ENCODE peak calls at places on chromosomes 12 and 14, in five cellular contexts. V is stimulated activated CD8-positive, alpha-beta memory T cell treated with anti-CD3 and anti-CD28 coated beads, Interleukin-4, amount 100 ng/mL, for 48 hours; J is LoVo; B is GM23248; L is A549. R is an unnamed sample.
A peak's percentile ranks its signal among the peaks of the same experiment; 100 is the strongest.

GRCh38 chr14:92425101-92425500 is 88.5 kb upstream of the RIN3 start:
- DNase-seq in V (no peak), J (peak; percentile 46), B (peak; percentile 68), L (peak; percentile 62), R (no peak)

GRCh38 chr12:107884769-107885694 is 110.5 kb downstream of the ASCL4 start:
- DNase-seq in V (peak; percentile 63), J (peak; percentile 71), B (peak; percentile 79), L (peak; percentile 61), R (peak; percentile 30)

GRCh38 chr12:64824500-64825142 is at the start of gene TBC1D30:
- DNase-seq in V (peak; percentile 34), J (no peak), B (peak; percentile 45), L (no peak), R (no peak)

GRCh38 chr12:92541024-92541423 is 161.8 kb upstream of the PLEKHG7 start:
- DNase-seq in V (no peak), J (no peak), B (no peak), L (no peak), R (no peak)

GRCh38 chr14:96986701-96987474 is 189.7 kb downstream of the VRK1 start:
- DNase-seq in V (no peak), J (no peak), B (no peak), L (no peak), R (no peak)

GRCh38 chr12:105922670-105923102 is 216.1 kb downstream of the NUAK1 start:
- DNase-seq in V (no peak), J (peak; percentile 35), B (peak; percentile 83), L (peak; percentile 76), R (no peak)

GRCh38 chr12:3967556-3968160 is 94.5 kb upstream of the PARP11 start:
- DNase-seq in V (no peak), J (no peak), B (no peak), L (no peak), R (no peak)

GRCh38 chr12:58803893-58804292 is 116.4 kb downstream of the LRIG3 start:
- DNase-seq in V (no peak), J (no peak), B (peak; percentile 85), L (peak; percentile 7), R (no peak)

GRCh38 chr12:89709994-89710872 is 1.6 kb upstream of the ATP2B1 start:
- DNase-seq in V (peak; percentile 62), J (peak; percentile 41), B (peak; percentile 74), L (no peak), R (no peak)

GRCh38 chr12:51275088-51275487 is 4.9 kb upstream of the SMAGP start:
- DNase-seq in V (no peak), J (peak; percentile 40), B (no peak), L (no peak), R (no peak)

GRCh38 chr12:22415342-22416309 is 81.1 kb upstream of the ST8SIA1 start:
- DNase-seq in V (no peak), J (peak; percentile 88), B (peak; percentile 2), L (peak; percentile 73), R (peak; percentile 65)

GRCh38 chr12:69821441-69822204 is 3.4 kb upstream of the MYRFL start:
- DNase-seq in V (no peak), J (peak; percentile 66), B (peak; percentile 9), L (peak; percentile 33), R (peak; percentile 67)

GRCh38 chr12:45612044-45612794 is 117.3 kb upstream of the ARID2 start:
- DNase-seq in V (no peak), J (no peak), B (peak; percentile 39), L (no peak), R (no peak)

GRCh38 chr12:45050751-45051489 is at the start of gene DBX2:
- DNase-seq in V (no peak), J (no peak), B (peak; percentile 26), L (peak; percentile 10), R (no peak)

GRCh38 chr14:71626281-71626835 is 305.9 kb upstream of the RGS6 start:
- DNase-seq in V (no peak), J (no peak), B (no peak), L (no peak), R (no peak)

GRCh38 chr14:23568600-23569310 is 1.2 kb upstream of the AP1G2 start:
- DNase-seq in V (no peak), J (peak; percentile 22), B (peak; percentile 28), L (peak; percentile 42), R (no peak)

GRCh38 chr14:74566174-74567125 is 45.6 kb downstream of the LTBP2 start:
- DNase-seq in V (no peak), J (peak; percentile 50), B (peak; percentile 53), L (peak; percentile 83), R (no peak)

GRCh38 chr12:6635856-6636521 is at the start of gene LPAR5:
- DNase-seq in V (peak; percentile 61), J (peak; percentile 81), B (peak; percentile 80), L (peak; percentile 66), R (no peak)

GRCh38 chr14:98137626-98138025 is 1134.4 kb downstream of the BCL11B start:
- DNase-seq in V (no peak), J (no peak), B (no peak), L (no peak), R (no peak)

GRCh38 chr12:113591480-113591971 is 119.9 kb upstream of the LHX5 start:
- DNase-seq in V (peak; percentile 28), J (peak; percentile 33), B (no peak), L (no peak), R (no peak)

GRCh38 chr14:105421723-105422615 is 2.3 kb downstream of the MTA1 start:
- DNase-seq in V (no peak), J (no peak), B (no peak), L (no peak), R (no peak)

GRCh38 chr12:74539765-74540526 is 2.3 kb downstream of the ATXN7L3B start:
- DNase-seq in V (no peak), J (no peak), B (no peak), L (no peak), R (no peak)

GRCh38 chr12:91746976-91747375 is 398.7 kb downstream of the BTG1 start:
- DNase-seq in V (no peak), J (no peak), B (peak; percentile 15), L (peak; percentile 4), R (no peak)

R was measured in COLO829.